ENCODE peak calls at places on chromosomes 2 and 18, in eight cellular contexts. J is left ventricle myocardium inferior, H is HepG2, M is lower lobe of right lung, L is mammary epithelial cell, R is upper lobe of left lung, P is PC-3, D is A549. G is an unnamed sample.
A peak's percentile ranks its signal among the peaks of the same experiment; 100 is the strongest.

GRCh38 chr2:175461839-175462238 is 280.3 kb upstream of the ATP5MC3 start:
- DNase-seq in P (peak; percentile 4), D (no peak), L (no peak), H (peak; percentile 71), M (no peak), J (no peak), R (no peak), G (no peak)

GRCh38 chr2:14909795-14910194 is 277.3 kb downstream of the LRATD1 start:
- DNase-seq in L (no peak), R (no peak), H (no peak), D (no peak), M (no peak), P (no peak), J (no peak), G (no peak)

GRCh38 chr2:241974851-241975592 is 105.5 kb downstream of the RTP5 start:
- DNase-seq in R (no peak), H (no peak), J (no peak), M (no peak), L (no peak), P (no peak), D (no peak), G (no peak)

GRCh38 chr2:207807516-207807915 is 37.8 kb upstream of the FZD5 start:
- DNase-seq in H (no peak), M (no peak), J (no peak), P (no peak), R (no peak), L (no peak), D (no peak), G (no peak)

GRCh38 chr2:127049927-127050802 is 56.8 kb downstream of the BIN1 start:
- DNase-seq in L (peak; percentile 20), D (peak; percentile 48), H (peak; percentile 24), J (peak; percentile 57), M (peak; percentile 68), P (peak; percentile 54), R (peak; percentile 93), G (peak; percentile 57)

GRCh38 chr2:3198119-3198518 is 179.5 kb downstream of the EIPR1 start:
- DNase-seq in H (peak; percentile 30), M (no peak), J (no peak), D (peak; percentile 58), L (no peak), P (no peak), R (no peak), G (no peak)

GRCh38 chr2:159710601-159711180 is 1.6 kb upstream of the MARCHF7 start:
- DNase-seq in L (no peak), D (no peak), P (peak; percentile 32), J (no peak), M (no peak), R (no peak), H (no peak), G (no peak)

GRCh38 chr18:55264108-55264507 is 304.8 kb upstream of the CCDC68 start:
- DNase-seq in D (no peak), R (no peak), H (no peak), M (no peak), P (no peak), L (peak; percentile 36), J (no peak), G (no peak)

GRCh38 chr2:162221064-162221463 is 22.2 kb downstream of the FAP start:
- DNase-seq in D (peak; percentile 63), P (peak; percentile 84), J (peak; percentile 50), M (peak; percentile 81), L (peak; percentile 37), R (peak; percentile 29), H (peak; percentile 56), G (peak; percentile 57)

GRCh38 chr2:152718909-152719645 is 657 bp downstream of the ARL6IP6 start:
- DNase-seq in R (no peak), P (peak; percentile 80), M (no peak), D (peak; percentile 78), H (peak; percentile 63), L (peak; percentile 83), J (no peak), G (peak; percentile 27)

GRCh38 chr18:49656098-49656591 is 94.3 kb downstream of the LIPG start:
- DNase-seq in H (no peak), J (no peak), M (no peak), R (no peak), L (peak; percentile 99), P (peak; percentile 74), D (peak; percentile 11), G (no peak)

GRCh38 chr18:59380706-59381105 is 21.6 kb upstream of the LMAN1 start:
- DNase-seq in H (no peak), P (peak; percentile 48), D (no peak), R (no peak), L (no peak), M (no peak), J (no peak), G (no peak)

GRCh38 chr2:211516537-211516936 is 960.1 kb downstream of the CPS1 start:
- DNase-seq in R (no peak), M (no peak), L (no peak), H (no peak), P (no peak), D (no peak), J (no peak), G (no peak)

GRCh38 chr2:16218651-16219050 is 278.3 kb downstream of the MYCN start:
- DNase-seq in R (peak; percentile 34), D (peak; percentile 29), L (no peak), P (no peak), M (no peak), J (no peak), H (peak; percentile 33), G (no peak)
- H3K4me1 ChIP-seq in R (no peaks in the 10 kb centered on the region), D (no peaks in the 10 kb centered on the region), L (no peaks in the 10 kb centered on the region), P (no peaks in the 10 kb centered on the region), M (no peaks in the 10 kb centered on the region), J (peaks cover 6% of the 10 kb centered on the region), H (no peaks in the 10 kb centered on the region), G (no peaks in the 10 kb centered on the region)

GRCh38 chr2:232437130-232437620 is 18.8 kb upstream of the ALPI start:
- DNase-seq in P (no peak), M (peak; percentile 37), L (no peak), J (no peak), D (no peak), R (no peak), H (no peak), G (peak; percentile 49)

GRCh38 chr2:232438051-232438450 is 17.9 kb upstream of the ALPI start:
- DNase-seq in J (no peak), M (peak; percentile 34), D (no peak), R (no peak), H (no peak), P (no peak), L (no peak), G (no peak)

GRCh38 chr2:232441147-232441651 is 14.8 kb upstream of the ALPI start:
- DNase-seq in M (peak; percentile 30), J (no peak), R (no peak), L (no peak), D (no peak), H (no peak), P (no peak), G (peak; percentile 40)

GRCh38 chr2:232439758-232440135 is 16.2 kb upstream of the ALPI start:
- DNase-seq in M (peak; percentile 18), D (no peak), L (no peak), J (no peak), P (no peak), H (no peak), R (peak; percentile 48), G (no peak)

DNA sequence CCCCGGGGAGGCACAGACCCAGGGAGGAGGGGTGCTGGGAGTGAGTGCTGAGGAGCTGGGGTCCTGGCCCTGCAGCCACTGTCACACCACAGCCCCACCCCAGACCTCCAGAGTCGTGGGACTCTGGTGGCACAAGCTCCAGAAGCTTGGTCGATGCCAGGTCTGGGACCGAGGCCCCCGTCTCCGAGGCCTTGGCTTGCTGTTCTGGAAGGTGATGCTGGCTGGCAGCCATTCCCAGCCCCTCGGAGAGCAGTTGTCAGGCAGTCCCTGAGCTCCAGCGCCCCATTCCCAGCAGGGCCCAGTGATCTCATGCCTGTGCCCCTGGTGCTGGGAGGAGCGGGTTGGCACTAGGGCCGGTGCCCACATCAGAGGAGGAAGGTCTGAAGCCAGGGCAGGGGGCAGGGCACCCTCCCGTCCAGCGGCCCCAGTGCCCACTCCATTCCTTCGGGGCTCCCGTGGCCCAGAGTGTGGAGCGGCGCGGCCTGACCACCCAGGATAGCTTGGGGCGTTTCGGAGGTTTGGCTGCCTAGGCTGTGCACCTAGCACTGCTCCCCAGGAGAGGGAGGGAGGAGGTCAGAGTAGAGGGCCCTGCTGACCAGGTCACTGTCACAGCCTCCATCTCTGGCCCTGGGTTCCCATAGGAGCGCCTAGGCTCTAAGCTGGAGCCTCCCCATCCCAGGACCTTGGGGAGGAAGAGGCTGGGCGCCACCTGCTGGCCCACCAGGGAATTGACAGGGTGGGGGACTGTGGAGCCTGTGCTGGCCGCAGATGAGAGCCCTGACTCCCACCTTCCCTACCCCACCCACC is 16.8 kb upstream of the ALPI start:
- DNase-seq in M (peak; percentile 48), P (peak; percentile 40), R (peak; percentile 70), J (no peak), L (no peak), D (peak; percentile 44), H (no peak), G (no peak)
- H3K4me1 ChIP-seq in M (no peaks in the 10 kb centered on the region), P (no peaks in the 10 kb centered on the region), R (peaks cover 5% of the 10 kb centered on the region), J (peaks cover 3% of the 10 kb centered on the region), L (no peaks in the 10 kb centered on the region), D (peaks cover 11% of the 10 kb centered on the region), H (peaks cover 12% of the 10 kb centered on the region), G (no peaks in the 10 kb centered on the region)

GRCh38 chr2:86293612-86294011 is 43.8 kb downstream of the REEP1 start:
- DNase-seq in L (no peak), P (peak; percentile 35), H (no peak), J (no peak), M (no peak), D (no peak), R (no peak), G (no peak)
- H3K4me1 ChIP-seq in L (no peaks in the 10 kb centered on the region), P (no peaks in the 10 kb centered on the region), H (peaks cover 7% of the 10 kb centered on the region), J (peaks cover 61% of the 10 kb centered on the region), M (no peaks in the 10 kb centered on the region), D (no peaks in the 10 kb centered on the region), R (no peaks in the 10 kb centered on the region), G (no peaks in the 10 kb centered on the region)

GRCh38 chr2:239296020-239296932 is 104.5 kb downstream of the HDAC4 start:
- DNase-seq in H (peak; percentile 87), M (no peak), L (no peak), D (no peak), P (no peak), R (no peak), J (no peak), G (peak; percentile 41)

GRCh38 chr2:239295377-239296019 is 105.3 kb downstream of the HDAC4 start:
- DNase-seq in R (no peak), P (no peak), H (no peak), J (no peak), D (no peak), M (no peak), L (no peak), G (no peak)

GRCh38 chr2:239292956-239293355 is 107.9 kb downstream of the HDAC4 start:
- DNase-seq in R (no peak), H (no peak), P (no peak), L (no peak), M (no peak), D (no peak), J (no peak), G (no peak)

GRCh38 chr2:239293450-239294430 is 107.1 kb downstream of the HDAC4 start:
- DNase-seq in P (no peak), L (no peak), H (no peak), R (no peak), J (no peak), M (peak; percentile 41), D (no peak), G (no peak)

DNA sequence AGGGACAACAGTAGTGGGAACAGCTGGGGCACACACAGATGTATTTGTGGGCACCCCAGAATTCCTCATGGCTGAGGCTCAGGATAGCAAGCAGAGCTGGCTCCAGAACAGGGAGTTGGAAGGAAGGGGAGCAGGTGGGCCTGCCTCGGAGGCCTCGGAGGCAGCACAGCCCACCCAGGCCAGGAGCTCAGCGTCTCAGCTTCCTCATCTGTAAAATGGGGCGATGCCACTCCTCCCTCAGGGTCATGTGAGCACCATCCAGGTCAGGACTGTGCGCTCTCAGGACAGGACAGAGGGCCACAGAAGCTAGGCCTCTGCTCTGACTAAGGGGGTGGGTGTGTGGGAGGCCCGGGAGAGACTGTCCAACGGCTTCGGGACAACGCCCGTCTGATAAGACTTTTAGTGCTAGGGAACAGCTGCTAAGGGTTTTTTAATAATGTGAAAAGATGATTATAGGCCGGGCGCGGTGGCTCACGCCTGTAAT is 106.2 kb downstream of the HDAC4 start:
- DNase-seq in P (no peak), R (no peak), J (no peak), H (no peak), M (no peak), L (no peak), D (no peak), G (no peak)
- H3K4me1 ChIP-seq in P (no peaks in the 10 kb centered on the region), R (peaks cover 51% of the 10 kb centered on the region), J (peaks cover 95% of the 10 kb centered on the region), H (peaks cover 64% of the 10 kb centered on the region), M (peaks cover 35% of the 10 kb centered on the region), L (peaks cover 11% of the 10 kb centered on the region), D (peaks cover 26% of the 10 kb centered on the region), G (no peaks in the 10 kb centered on the region)